ENCODE peak calls at places on chromosome 14, in four cellular contexts. G is sigmoid colon, K is SK-N-SH, L is prostate gland. T is an unnamed sample.

GRCh38 chr14:53151867-53152626 is 1.1 kb downstream of the DDHD1 start:
- DNase-seq in G (peak; percentile 74), K (peak; percentile 81), L (peak; percentile 56), T (no peak)

GRCh38 chr14:34596891-34597290 is 33.1 kb downstream of the SNX6 start:
- DNase-seq in G (peak; percentile 38), K (no peak), L (no peak), T (no peak)

GRCh38 chr14:99755629-99756603 is 37.3 kb upstream of the EML1 start:
- DNase-seq in G (peak; percentile 95), K (no peak), L (no peak), T (no peak)

GRCh38 chr14:85235868-85236267 is 294.1 kb upstream of the FLRT2 start:
- DNase-seq in G (no peak), K (no peak), L (no peak), T (no peak)

GRCh38 chr14:96052541-96053105 is 13.5 kb downstream of the C14orf132 start:
- DNase-seq in G (no peak), K (no peak), L (no peak), T (no peak)

GRCh38 chr14:74018029-74018703 is 922 bp downstream of the ENTPD5 start:
- DNase-seq in G (no peak), K (no peak), L (no peak), T (peak; percentile 1)

GRCh38 chr14:65594882-65595237 is 182.3 kb downstream of the FUT8 start:
- DNase-seq in G (no peak), K (no peak), L (no peak), T (no peak)

GRCh38 chr14:34496679-34497513 is 34.9 kb upstream of the SPTSSA start:
- DNase-seq in G (peak; percentile 97), K (peak; percentile 23), L (peak; percentile 73), T (no peak)

GRCh38 chr14:64363265-64363840 is 24.8 kb upstream of the MTHFD1 start:
- DNase-seq in G (no peak), K (no peak), L (no peak), T (no peak)

GRCh38 chr14:91685600-91685999 is 46.3 kb downstream of the CATSPERB start:
- DNase-seq in G (no peak), K (no peak), L (no peak), T (no peak)

GRCh38 chr14:73467377-73467776 is 9.0 kb upstream of the NUMB start:
- DNase-seq in G (no peak), K (no peak), L (no peak), T (no peak)

GRCh38 chr14:102527255-102528232 is 18.0 kb upstream of the ANKRD9 start:
- DNase-seq in G (no peak), K (no peak), L (no peak), T (no peak)

GRCh38 chr14:59116984-59117415 is 71.5 kb upstream of the DAAM1 start:
- DNase-seq in G (no peak), K (no peak), L (no peak), T (no peak)

GRCh38 chr14:102917469-102918211 is 4.8 kb upstream of the AMN start:
- DNase-seq in G (no peak), K (peak; percentile 87), L (peak; percentile 31), T (no peak)

GRCh38 chr14:79614443-79614842 is 596.9 kb downstream of the DIO2 start:
- DNase-seq in G (no peak), K (no peak), L (no peak), T (no peak)

GRCh38 chr14:98077176-98077575 is 1194.8 kb downstream of the BCL11B start:
- DNase-seq in G (no peak), K (no peak), L (no peak), T (no peak)

GRCh38 chr14:60114881-60115280 is 23.2 kb downstream of the PCNX4 start:
- DNase-seq in G (no peak), K (no peak), L (no peak), T (no peak)

GRCh38 chr14:24434676-24435075 is 4.9 kb downstream of the KHNYN start:
- DNase-seq in G (no peak), K (no peak), L (no peak), T (no peak)

GRCh38 chr14:58541623-58542022 is 96.1 kb upstream of the DACT1 start:
- DNase-seq in G (no peak), K (no peak), L (no peak), T (no peak)

GRCh38 chr14:96394047-96394815 is 2.3 kb downstream of the AK7 start:
- DNase-seq in G (no peak), K (no peak), L (no peak), T (no peak)

GRCh38 chr14:80324649-80325048 is 113.3 kb upstream of the DIO2 start:
- DNase-seq in G (no peak), K (no peak), L (no peak), T (no peak)

GRCh38 chr14:46245281-46245680 is 406.3 kb downstream of the RPL10L start:
- DNase-seq in G (no peak), K (no peak), L (no peak), T (no peak)

GRCh38 chr14:77059276-77059934 is 30.9 kb upstream of the IRF2BPL start:
- DNase-seq in G (no peak), K (no peak), L (no peak), T (no peak)

GRCh38 chr14:56351861-56352260 is 227.7 kb upstream of the TMEM260 start:
- DNase-seq in G (no peak), K (no peak), L (no peak), T (no peak)

GRCh38 chr14:101518611-101519048 is 42.7 kb upstream of the DIO3 start:
- DNase-seq in G (peak; percentile 78), K (no peak), L (peak; percentile 11), T (no peak)
- H3K27ac ChIP-seq in G (peak overlapping the region; percentile 26), K (no peak overlapping the region), L (no peak overlapping the region), T (no peak overlapping the region)

DNA sequence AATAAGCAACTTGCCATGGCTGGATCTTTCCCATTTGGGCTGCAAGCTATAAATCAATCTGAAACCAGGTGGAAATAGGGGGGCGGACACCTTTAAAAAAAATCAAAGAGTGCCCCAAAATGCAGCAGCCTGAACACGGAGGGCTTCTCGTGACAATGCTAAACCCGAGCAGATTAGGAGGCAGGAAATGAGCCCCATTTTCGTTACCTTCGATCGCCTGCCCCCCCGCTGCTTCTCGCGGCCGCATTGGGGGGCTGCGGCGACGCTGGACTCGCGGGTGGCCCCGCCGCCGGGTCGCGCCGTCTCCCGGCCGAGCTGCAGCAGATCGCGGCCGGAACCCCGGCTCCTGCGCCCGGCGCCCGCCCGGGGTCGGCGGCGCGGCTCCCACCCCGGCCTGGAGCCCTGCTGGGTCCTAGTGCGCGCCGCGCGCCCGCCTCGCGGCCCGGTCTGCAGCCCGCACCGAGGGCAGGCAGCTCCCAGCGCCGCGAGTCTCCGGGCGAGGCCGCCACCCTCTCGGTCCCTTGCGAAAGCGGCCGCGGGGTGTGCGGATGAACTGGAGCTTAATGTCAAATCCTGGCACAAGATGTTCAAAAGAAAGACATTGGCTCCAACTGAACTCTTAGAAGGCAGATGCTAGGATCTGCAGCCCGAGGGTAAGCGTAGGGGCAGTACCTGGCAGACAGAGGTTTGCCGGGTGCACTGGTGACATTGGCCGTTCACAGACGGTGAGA is 202.0 kb upstream of the FOXN3 start:
- DNase-seq in G (peak; percentile 76), K (peak; percentile 96), L (peak; percentile 12), T (no peak)
- TF ChIP-seq POLR2AphosphoS5 in G (no peak), K (no peak), L (no peak), T (no peak)

DNA sequence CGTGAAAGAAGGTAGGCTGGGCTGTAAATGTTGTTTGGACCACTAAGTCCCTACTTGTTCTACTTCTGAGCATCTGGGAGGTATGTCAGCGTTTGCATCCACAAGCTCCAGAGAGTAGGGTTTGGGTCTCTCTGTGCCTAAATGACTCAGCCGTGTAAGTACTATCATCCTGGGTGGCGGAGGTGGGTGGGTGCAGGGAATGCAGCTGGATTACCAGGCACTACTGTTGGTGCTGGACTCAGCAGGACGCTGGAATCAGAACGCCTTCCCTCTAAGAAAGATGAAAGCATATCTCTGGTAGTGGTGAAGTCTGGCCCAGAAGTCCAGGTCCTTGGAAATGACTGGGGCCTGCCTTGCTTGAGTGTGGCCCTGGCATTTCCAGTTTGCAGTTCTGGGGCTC is 289.7 kb downstream of the PCNX1 start:
- DNase-seq in G (no peak), K (no peak), L (no peak), T (no peak)
- H3K27ac ChIP-seq in G (no peak overlapping the region), K (no peak overlapping the region), L (no peak overlapping the region), T (no peak overlapping the region)

GRCh38 chr14:89185919-89186849 is 230.8 kb downstream of the FOXN3 start:
- DNase-seq in G (no peak), K (no peak), L (peak; percentile 66), T (no peak)
- TF ChIP-seq POLR2AphosphoS5 in G (no peak), K (no peak), L (peak; percentile 80), T (no peak)

T was measured in SK-N-MC.